ENCODE peak calls at places on chromosome 21, in seven cellular contexts. W is HCT116, D is T47D, A is HepG2, G is K562, C is GM12878, B is SK-N-SH. T is an unnamed sample.

GRCh38 chr21:39845581-39846130 is 21.6 kb upstream of the PCP4 start:
- DNase-seq in G (no peak), W (no peak), C (no peak), D (no peak), A (no peak), B (no peak), T (no peak)

GRCh38 chr21:38807481-38807880 is 1.8 kb downstream of the ETS2 start:
- DNase-seq in B (peak), W (no peak), G (no peak), C (no peak), A (no peak), D (no peak), T (no peak)

GRCh38 chr21:14736162-14736561 is 190.0 kb upstream of the SAMSN1 start:
- DNase-seq in B (no peak), D (no peak), W (no peak), G (peak), C (peak), A (no peak), T (no peak)

GRCh38 chr21:31260790-31261189 is 83.3 kb downstream of the TIAM1 start:
- DNase-seq in G (no peak), W (no peak), A (no peak), C (no peak), B (no peak), D (no peak), T (no peak)

GRCh38 chr21:31340499-31340898 is 3.6 kb downstream of the TIAM1 start:
- DNase-seq in W (no peak), D (no peak), A (no peak), G (no peak), C (no peak), B (no peak), T (no peak)

GRCh38 chr21:31798842-31799691 is 67.1 kb upstream of the SCAF4 start:
- DNase-seq in C (no peak), A (no peak), D (no peak), B (no peak), W (no peak), G (no peak), T (no peak)

GRCh38 chr21:30408782-30409494 is 13.1 kb downstream of the KRTAP13-1 start:
- DNase-seq in B (peak), C (no peak), W (peak), G (peak), A (peak), D (peak), T (peak)

GRCh38 chr21:29105218-29105617 is 25.2 kb upstream of the MAP3K7CL start:
- DNase-seq in W (no peak), G (no peak), B (no peak), C (no peak), A (peak), D (no peak), T (no peak)

GRCh38 chr21:15520811-15521643 is 208.8 kb upstream of the USP25 start:
- DNase-seq in C (no peak), B (peak), D (peak), W (no peak), A (peak), G (no peak), T (no peak)

GRCh38 chr21:34510148-34511142 is 1.6 kb downstream of the KCNE1 start:
- DNase-seq in G (peak), W (peak), C (no peak), B (peak), A (peak), D (peak), T (peak)

GRCh38 chr21:37367758-37368535 is 1.4 kb downstream of the DYRK1A start:
- DNase-seq in D (peak), B (peak), G (peak), W (no peak), C (no peak), A (no peak), T (no peak)
- TF ChIP-seq JUND in D (no peak), B (no peak), G (no peak), W (no peak), C (no peak), A (no peak), T (no peak)

GRCh38 chr21:42496120-42496838 is at the start of gene RSPH1:
- DNase-seq in D (peak), G (peak), W (peak), C (peak), A (peak), B (peak), T (peak)
- TF ChIP-seq JUND in D (no peak), G (peak), W (no peak), C (no peak), A (no peak), B (no peak), T (no peak)

GRCh38 chr21:43825936-43826622 is 36.7 kb downstream of the RRP1 start:
- DNase-seq in B (peak), D (peak), C (no peak), A (peak), W (no peak), G (no peak), T (no peak)
- TF ChIP-seq JUND in B (no peak), D (no peak), C (no peak), A (no peak), W (no peak), G (no peak), T (no peak)

DNA sequence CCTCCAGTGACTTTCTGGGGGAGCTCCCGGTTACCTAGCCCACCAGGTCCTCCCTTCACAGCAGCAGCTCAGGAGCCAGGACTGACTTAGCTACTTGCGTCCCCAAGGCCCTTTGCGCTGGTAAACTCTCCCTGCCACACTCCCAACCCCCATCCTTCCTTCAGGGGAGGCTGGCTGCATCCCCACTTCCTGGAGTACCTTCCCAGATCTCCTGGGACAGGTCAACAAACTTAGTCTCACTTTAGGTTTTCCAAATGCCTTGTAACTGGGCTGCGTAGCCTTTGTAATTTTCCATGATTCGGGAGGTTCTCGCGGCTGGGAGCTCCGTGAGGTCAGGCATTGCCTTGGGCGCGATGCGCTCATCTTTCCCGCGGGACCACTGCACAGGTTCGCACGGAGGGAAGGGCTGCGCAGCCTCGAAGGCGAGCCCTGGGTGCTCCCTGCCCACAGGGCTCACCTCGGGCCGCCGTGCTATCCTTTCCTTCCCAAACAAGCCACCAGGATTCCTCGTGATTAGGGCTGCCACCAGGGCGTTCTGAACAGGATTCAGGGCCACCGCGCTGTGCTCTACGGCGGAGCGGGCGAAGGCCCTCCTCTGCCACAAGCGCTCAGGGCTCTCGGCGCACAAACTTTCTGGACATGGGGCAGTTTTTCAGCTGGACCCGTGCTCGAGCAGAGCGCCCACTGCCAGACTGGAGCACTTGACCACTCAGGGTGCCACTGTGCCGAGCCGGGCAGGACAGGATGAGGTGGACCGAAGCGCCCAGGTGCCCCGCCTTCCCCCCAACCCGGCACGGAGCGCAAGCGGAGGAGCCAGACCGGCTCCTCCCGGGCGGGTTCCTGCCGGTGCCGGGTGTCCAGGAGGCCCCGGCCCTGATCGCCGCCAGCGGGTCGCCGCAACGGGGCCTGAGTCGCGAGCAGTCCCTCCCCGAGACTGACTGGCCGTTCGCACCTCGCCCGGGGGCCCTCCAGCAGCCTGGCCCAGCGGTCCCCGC is 1.1 kb downstream of the TMPRSS2 start:
- DNase-seq in G (no peak), C (no peak), W (no peak), D (peak), B (no peak), A (no peak), T (no peak)
- TF ChIP-seq JUND in G (no peak), C (no peak), W (no peak), D (no peak), B (no peak), A (no peak), T (no peak)

GRCh38 chr21:45588861-45589491 is 46.7 kb upstream of the SLC19A1 start:
- DNase-seq in A (no peak), C (no peak), D (no peak), G (no peak), B (no peak), W (no peak), T (no peak)

GRCh38 chr21:45590246-45590725 is 48.0 kb upstream of the SLC19A1 start:
- DNase-seq in W (no peak), B (peak), D (peak), A (no peak), G (peak), C (no peak), T (peak)

GRCh38 chr21:45589686-45590245 is 47.5 kb upstream of the SLC19A1 start:
- DNase-seq in B (no peak), G (no peak), A (no peak), D (no peak), C (no peak), W (no peak), T (no peak)

GRCh38 chr21:45586289-45586858 is 44.1 kb upstream of the SLC19A1 start:
- DNase-seq in B (no peak), G (peak), A (no peak), D (no peak), C (no peak), W (no peak), T (no peak)

GRCh38 chr21:45588086-45588825 is 46.0 kb upstream of the SLC19A1 start:
- DNase-seq in A (no peak), W (no peak), C (no peak), B (no peak), G (no peak), D (no peak), T (no peak)
- TF ChIP-seq JUND in A (no peak), W (no peak), C (no peak), B (no peak), G (no peak), D (no peak), T (no peak)

GRCh38 chr21:20882462-20883415 is 115.5 kb upstream of the NCAM2 start:
- DNase-seq in C (no peak), A (no peak), G (peak), D (peak), W (peak), B (peak), T (peak)
- TF ChIP-seq JUND in C (no peak), A (no peak), G (no peak), D (no peak), W (no peak), B (no peak), T (no peak)

GRCh38 chr21:37532868-37533780 is 166.6 kb downstream of the DYRK1A start:
- DNase-seq in A (no peak), C (no peak), B (no peak), D (peak), W (peak), G (peak), T (peak)
- TF ChIP-seq JUND in A (no peak), C (no peak), B (no peak), D (no peak), W (peak), G (peak), T (no peak)

GRCh38 chr21:45078371-45078770 is 4.0 kb downstream of the ADARB1 start:
- DNase-seq in B (no peak), D (no peak), A (no peak), W (no peak), C (no peak), G (no peak), T (no peak)
- TF ChIP-seq JUND in B (no peak), D (no peak), A (no peak), W (no peak), C (no peak), G (no peak), T (no peak)

GRCh38 chr21:25872271-25872670 is 137.5 kb downstream of the GABPA start:
- DNase-seq in G (peak), A (no peak), W (no peak), C (no peak), D (peak), B (no peak), T (peak)
- TF ChIP-seq JUND in G (no peak), A (no peak), W (no peak), C (no peak), D (no peak), B (no peak), T (no peak)

GRCh38 chr21:33033961-33034413 is 8.3 kb downstream of the OLIG2 start:
- DNase-seq in G (no peak), B (no peak), C (no peak), A (no peak), W (no peak), D (no peak), T (no peak)

GRCh38 chr21:33033094-33033951 is 7.6 kb downstream of the OLIG2 start:
- DNase-seq in D (no peak), A (no peak), G (no peak), C (no peak), B (no peak), W (no peak), T (no peak)

GRCh38 chr21:33032434-33033047 is 6.8 kb downstream of the OLIG2 start:
- DNase-seq in D (no peak), W (no peak), C (no peak), G (no peak), A (no peak), B (no peak), T (no peak)

GRCh38 chr21:33036430-33037162 is 10.9 kb downstream of the OLIG2 start:
- DNase-seq in A (no peak), G (no peak), D (no peak), W (no peak), B (no peak), C (no peak), T (peak)

DNA sequence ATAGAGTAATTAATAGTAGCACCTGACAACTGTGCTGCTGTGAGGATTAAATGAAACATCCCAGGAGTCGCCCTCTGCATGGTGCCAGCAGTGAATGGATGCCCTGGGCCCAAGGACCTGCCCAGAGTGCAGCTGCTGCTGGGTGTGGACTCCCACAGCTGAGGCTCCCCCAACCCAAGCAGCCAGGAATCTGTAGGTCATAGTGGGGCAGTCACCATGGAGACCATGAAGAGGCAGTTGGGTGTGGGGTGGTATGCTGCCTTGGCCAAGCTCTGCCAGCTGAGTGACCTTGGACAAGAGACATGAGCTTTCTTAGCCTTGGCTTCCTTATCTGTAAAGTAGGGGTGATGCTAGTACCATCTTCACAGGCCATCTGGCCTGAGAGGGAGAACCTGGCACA is 9.4 kb downstream of the OLIG2 start:
- DNase-seq in C (no peak), W (no peak), B (no peak), G (no peak), D (no peak), A (no peak), T (no peak)
- TF ChIP-seq JUND in C (no peak), W (no peak), B (no peak), G (no peak), D (no peak), A (no peak), T (no peak)

T was measured in H1.